ENCODE peak calls at places on chromosomes 3 and 15, in six cellular contexts. O, L, Y, D, M and S are unnamed samples.

GRCh38 chr15:35206060-35206675 is 121.1 kb upstream of the NANOGP8 start:
- DNase-seq in O (no peak), L (no peak), Y (peak), D (no peak), M (peak), S (peak)

GRCh38 chr15:68479406-68479805 is 47.4 kb upstream of the ITGA11 start:
- DNase-seq in O (no peak), L (no peak), Y (peak), D (no peak), M (no peak), S (no peak)

GRCh38 chr3:173770011-173770410 is 372.5 kb downstream of the NLGN1 start:
- DNase-seq in O (no peak), L (no peak), Y (peak), D (no peak), M (peak), S (peak)

GRCh38 chr15:34699968-34700640 is 54.7 kb downstream of the GJD2 start:
- DNase-seq in O (no peak), L (no peak), Y (no peak), D (no peak), M (peak), S (peak)

GRCh38 chr3:29186982-29187718 is 93.7 kb upstream of the RBMS3 start:
- DNase-seq in O (no peak), L (no peak), Y (peak), D (no peak), M (peak), S (peak)

GRCh38 chr3:113018461-113019181 is 27.8 kb downstream of the GTPBP8 start:
- DNase-seq in O (no peak), L (no peak), Y (peak), D (no peak), M (no peak), S (no peak)

GRCh38 chr15:61992518-61992917 is 67.7 kb downstream of the VPS13C start:
- DNase-seq in O (no peak), L (no peak), Y (no peak), D (no peak), M (no peak), S (no peak)

GRCh38 chr3:44643024-44643423 is 5.5 kb upstream of the ZNF35 start:
- DNase-seq in O (no peak), L (no peak), Y (no peak), D (no peak), M (no peak), S (no peak)

GRCh38 chr3:181694805-181695660 is 16.7 kb upstream of the SOX2 start:
- DNase-seq in O (no peak), L (no peak), Y (no peak), D (peak), M (peak), S (no peak)

GRCh38 chr15:49464513-49464912 is 41.5 kb downstream of the FGF7 start:
- DNase-seq in O (no peak), L (no peak), Y (no peak), D (no peak), M (no peak), S (peak)

GRCh38 chr3:98735761-98736269 is 27.3 kb upstream of the ST3GAL6 start:
- DNase-seq in O (no peak), L (no peak), Y (no peak), D (no peak), M (peak), S (no peak)

GRCh38 chr3:51799879-51800757 is 21.1 kb upstream of the IQCF6 start:
- DNase-seq in O (no peak), L (peak), Y (peak), D (no peak), M (peak), S (peak)

GRCh38 chr15:52783929-52784798 is 6.0 kb downstream of the ONECUT1 start:
- DNase-seq in O (no peak), L (peak), Y (no peak), D (no peak), M (peak), S (no peak)

GRCh38 chr15:56532766-56533455 is 68.0 kb upstream of the MNS1 start:
- DNase-seq in O (no peak), L (no peak), Y (no peak), D (no peak), M (no peak), S (no peak)

GRCh38 chr3:102299125-102299877 is 135.5 kb upstream of the ZPLD1 start:
- DNase-seq in O (no peak), L (no peak), Y (no peak), D (no peak), M (no peak), S (no peak)

GRCh38 chr3:141955163-141955562 is 78.7 kb downstream of the ATP1B3 start:
- DNase-seq in O (no peak), L (no peak), Y (peak), D (no peak), M (no peak), S (peak)

GRCh38 chr15:38991126-38991525 is 426.5 kb upstream of the RASGRP1 start:
- DNase-seq in O (no peak), L (no peak), Y (peak), D (no peak), M (peak), S (peak)

GRCh38 chr15:60351066-60351465 is 46.7 kb downstream of the ANXA2 start:
- DNase-seq in O (no peak), L (peak), Y (no peak), D (no peak), M (no peak), S (no peak)

GRCh38 chr15:64251121-64251520 is 88.3 kb upstream of the PPIB start:
- DNase-seq in O (no peak), L (no peak), Y (peak), D (no peak), M (no peak), S (no peak)

GRCh38 chr3:64318670-64319271 is 93.5 kb upstream of the PRICKLE2 start:
- DNase-seq in O (no peak), L (no peak), Y (no peak), D (no peak), M (no peak), S (no peak)

GRCh38 chr3:188472331-188472730 is 318.4 kb downstream of the LPP start:
- DNase-seq in O (no peak), L (no peak), Y (peak), D (no peak), M (no peak), S (no peak)

GRCh38 chr3:197329382-197329781 is 31.0 kb upstream of the DLG1 start:
- DNase-seq in O (no peak), L (no peak), Y (no peak), D (no peak), M (no peak), S (no peak)

GRCh38 chr15:41880156-41880877 is 13.5 kb downstream of the SPTBN5 start:
- DNase-seq in O (no peak), L (no peak), Y (no peak), D (no peak), M (no peak), S (no peak)

GRCh38 chr3:159763466-159764210 is 225.0 kb upstream of the IL12A start:
- DNase-seq in O (no peak), L (peak), Y (peak), D (peak), M (peak), S (peak)

GRCh38 chr3:122443090-122443489 is 27.2 kb upstream of the WDR5B start:
- DNase-seq in O (no peak), L (peak), Y (no peak), D (no peak), M (no peak), S (no peak)

GRCh38 chr3:195226900-195227447 is 44.0 kb downstream of the XXYLT1 start:
- DNase-seq in O (peak), L (peak), Y (peak), D (no peak), M (peak), S (no peak)

GRCh38 chr3:23430781-23431423 is 227.8 kb downstream of the UBE2E2 start:
- DNase-seq in O (no peak), L (no peak), Y (peak), D (no peak), M (no peak), S (peak)

GRCh38 chr3:157360044-157360443 is 76.6 kb upstream of the PTX3 start:
- DNase-seq in O (no peak), L (no peak), Y (peak), D (no peak), M (peak), S (peak)

GRCh38 chr3:133293397-133294107 is 106.3 kb upstream of the BFSP2 start:
- DNase-seq in O (no peak), L (peak), Y (no peak), D (no peak), M (peak), S (no peak)

GRCh38 chr3:45958333-45958791 is 15.1 kb downstream of the CXCR6 start:
- DNase-seq in O (no peak), L (no peak), Y (peak), D (no peak), M (no peak), S (peak)

GRCh38 chr3:24119321-24119751 is 174.2 kb downstream of the NR1D2 start:
- DNase-seq in O (no peak), L (no peak), Y (peak), D (no peak), M (no peak), S (peak)

GRCh38 chr3:12194669-12195161 is 36.0 kb upstream of the TIMP4 start:
- DNase-seq in O (no peak), L (no peak), Y (peak), D (no peak), M (no peak), S (no peak)

GRCh38 chr3:129118745-129119144 is 2.9 kb downstream of the RAB43 start:
- DNase-seq in O (no peak), L (no peak), Y (no peak), D (no peak), M (peak), S (no peak)
- H3K4me3 ChIP-seq in O (peak), L (no peak), Y (no peak), D (peak), M (no peak), S (no peak)

GRCh38 chr15:96870510-96871039 is 540.1 kb downstream of the NR2F2 start:
- DNase-seq in O (no peak), L (no peak), Y (no peak), D (no peak), M (no peak), S (no peak)
- H3K4me3 ChIP-seq in O (no peak), L (no peak), Y (no peak), D (no peak), M (no peak), S (no peak)

GRCh38 chr3:50604628-50605588 is 6.7 kb downstream of the CISH start:
- DNase-seq in O (peak), L (no peak), Y (no peak), D (no peak), M (no peak), S (no peak)

GRCh38 chr3:50603261-50604109 is 8.1 kb downstream of the CISH start:
- DNase-seq in O (no peak), L (no peak), Y (no peak), D (no peak), M (no peak), S (no peak)

GRCh38 chr3:50600841-50601591 is 10.6 kb downstream of the CISH start:
- DNase-seq in O (peak), L (peak), Y (peak), D (peak), M (peak), S (peak)

GRCh38 chr3:50604110-50604621 is 7.4 kb downstream of the CISH start:
- DNase-seq in O (no peak), L (no peak), Y (no peak), D (no peak), M (no peak), S (no peak)

DNA sequence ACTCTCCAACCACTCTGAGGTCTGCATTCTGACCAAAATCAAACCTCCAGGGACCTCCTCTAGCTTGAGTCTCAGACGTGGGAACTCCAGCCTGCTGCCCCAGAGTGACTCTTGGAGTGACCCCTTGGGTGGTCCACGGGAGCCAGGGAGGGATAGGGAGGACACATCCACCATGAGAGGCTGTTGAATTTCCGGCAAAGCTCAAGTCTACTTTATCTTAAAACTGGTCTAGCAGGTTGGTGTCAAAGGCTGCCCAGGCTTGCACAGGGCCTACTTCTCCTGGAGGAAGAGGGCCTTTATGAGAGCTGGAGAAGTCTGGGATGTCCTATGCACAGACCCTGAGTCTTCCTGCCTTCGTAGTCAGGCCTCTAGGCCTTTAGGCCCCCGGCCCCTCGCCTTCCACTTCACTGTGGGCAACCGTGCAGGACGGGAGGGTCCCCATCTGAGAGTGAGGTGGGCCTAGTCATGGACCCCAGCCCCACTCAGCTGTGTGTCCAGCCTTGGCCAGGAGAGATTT is 8.8 kb downstream of the CISH start:
- DNase-seq in O (no peak), L (no peak), Y (no peak), D (no peak), M (no peak), S (no peak)
- H3K4me3 ChIP-seq in O (no peak), L (no peak), Y (no peak), D (no peak), M (no peak), S (no peak)

GRCh38 chr15:76936671-76937070 is 5.1 kb downstream of the RCN2 start:
- DNase-seq in O (no peak), L (no peak), Y (no peak), D (no peak), M (no peak), S (peak)

GRCh38 chr15:76932090-76932966 is 779 bp downstream of the RCN2 start:
- DNase-seq in O (no peak), L (no peak), Y (peak), D (no peak), M (peak), S (no peak)

GRCh38 chr15:76938752-76939151 is 7.2 kb downstream of the RCN2 start:
- DNase-seq in O (no peak), L (no peak), Y (no peak), D (no peak), M (no peak), S (no peak)

GRCh38 chr15:76931397-76932089 is at the start of gene RCN2:
- DNase-seq in O (peak), L (peak), Y (peak), D (peak), M (peak), S (peak)

DNA sequence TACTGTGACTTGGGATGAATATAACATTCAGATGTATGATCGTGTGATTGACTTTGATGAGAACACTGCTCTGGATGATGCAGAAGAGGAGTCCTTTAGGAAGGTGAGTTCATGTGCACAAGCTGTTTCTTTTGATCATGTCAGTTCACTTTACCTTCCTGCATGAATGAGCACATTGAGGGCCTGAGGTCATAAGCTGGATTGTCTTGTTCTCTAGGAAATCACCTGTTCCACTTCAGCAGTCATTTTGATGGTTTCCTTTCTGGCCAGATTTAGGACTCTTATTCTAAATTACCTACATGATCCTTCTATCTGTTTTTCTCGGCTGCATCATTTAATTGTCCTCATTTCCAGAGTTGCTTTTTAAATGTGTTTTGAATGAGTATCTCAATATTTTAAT is 4.1 kb downstream of the RCN2 start:
- DNase-seq in O (peak), L (no peak), Y (no peak), D (no peak), M (no peak), S (no peak)
- H3K4me3 ChIP-seq in O (no peak), L (no peak), Y (no peak), D (no peak), M (no peak), S (no peak)

GRCh38 chr15:74245342-74245931 is 9.3 kb downstream of the CCDC33 start:
- DNase-seq in O (no peak), L (peak), Y (no peak), D (no peak), M (no peak), S (no peak)

GRCh38 chr15:74240897-74241614 is 4.9 kb downstream of the CCDC33 start:
- DNase-seq in O (no peak), L (no peak), Y (no peak), D (no peak), M (no peak), S (no peak)

GRCh38 chr15:74243431-74243830 is 7.3 kb downstream of the CCDC33 start:
- DNase-seq in O (no peak), L (no peak), Y (no peak), D (no peak), M (no peak), S (no peak)

GRCh38 chr15:74242296-74242929 is 6.3 kb downstream of the CCDC33 start:
- DNase-seq in O (no peak), L (peak), Y (peak), D (no peak), M (peak), S (peak)

GRCh38 chr15:74244818-74245341 is 8.8 kb downstream of the CCDC33 start:
- DNase-seq in O (no peak), L (no peak), Y (no peak), D (no peak), M (no peak), S (no peak)
- H3K4me3 ChIP-seq in O (no peak), L (no peak), Y (no peak), D (no peak), M (no peak), S (no peak)

DNA sequence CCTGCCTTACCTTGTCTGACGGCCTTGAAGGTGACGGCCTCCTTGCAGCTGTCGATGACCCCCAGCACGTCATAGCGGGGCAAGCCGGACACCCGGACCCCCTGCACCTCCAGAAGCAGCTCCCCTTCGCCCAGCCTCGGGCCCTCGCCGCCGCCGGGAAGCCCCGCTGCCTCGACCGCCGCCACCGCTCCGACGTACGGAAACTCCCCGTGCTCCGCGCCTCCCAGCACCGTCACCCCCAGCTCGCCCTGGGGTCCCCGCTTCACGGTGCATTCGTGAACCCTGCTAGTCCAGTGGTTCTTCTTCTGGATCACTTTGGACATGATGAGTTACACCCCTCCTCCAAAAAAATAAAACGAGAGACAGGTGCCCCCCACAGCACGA is 740 bp downstream of the MAGI1 start:
- DNase-seq in O (no peak), L (peak), Y (no peak), D (peak), M (no peak), S (no peak)
- H3K4me3 ChIP-seq in O (peak), L (peak), Y (peak), D (peak), M (peak), S (peak)

GRCh38 chr3:189631373-189631408 is at the start of gene TP63:
- DNase-seq in O (no peak), L (no peak), Y (no peak), D (no peak), M (no peak), S (no peak)

GRCh38 chr3:189631409-189631808 is 220 bp downstream of the TP63 start:
- DNase-seq in O (no peak), L (no peak), Y (no peak), D (no peak), M (no peak), S (no peak)

GRCh38 chr3:189629803-189630455 is 1.3 kb upstream of the TP63 start:
- DNase-seq in O (no peak), L (no peak), Y (no peak), D (peak), M (no peak), S (peak)

GRCh38 chr3:189630667-189631372 is 369 bp upstream of the TP63 start:
- DNase-seq in O (no peak), L (no peak), Y (no peak), D (no peak), M (no peak), S (peak)

GRCh38 chr3:189632238-189632637 is 1.0 kb downstream of the TP63 start:
- DNase-seq in O (no peak), L (no peak), Y (no peak), D (no peak), M (no peak), S (no peak)
- H3K4me3 ChIP-seq in O (no peak), L (no peak), Y (no peak), D (no peak), M (no peak), S (no peak)